ENCODE peak calls at places on chromosomes 7 and 10, in five cellular contexts. Z, M, N, L and P are unnamed samples.
A peak's percentile ranks its signal among the peaks of the same experiment; 100 is the strongest.

GRCh38 chr7:19112290-19113000 is 5.0 kb downstream of the TWIST1 start:
- DNase-seq in Z (no peak), L (no peak), M (no peak), N (no peak), P (no peak)

GRCh38 chr7:102412548-102412947 is 16.4 kb downstream of the PRKRIP1 start:
- DNase-seq in N (peak; percentile 19), M (no peak), L (no peak), Z (no peak), P (peak; percentile 52)

GRCh38 chr7:155813125-155813524 is 862 bp upstream of the SHH start:
- DNase-seq in L (no peak), N (no peak), Z (no peak), M (no peak), P (no peak)

GRCh38 chr7:123154231-123154860 is 45.4 kb downstream of the SLC13A1 start:
- DNase-seq in Z (peak; percentile 42), L (peak; percentile 93), M (peak; percentile 83), N (no peak), P (no peak)

GRCh38 chr7:104971290-104972071 is 42.5 kb upstream of the KMT2E start:
- DNase-seq in Z (no peak), L (no peak), M (peak; percentile 88), N (no peak), P (no peak)

GRCh38 chr7:1943326-1943725 is 273.2 kb downstream of the ELFN1 start:
- DNase-seq in M (no peak), L (no peak), Z (no peak), N (no peak), P (peak; percentile 68)

GRCh38 chr7:30134523-30135270 is at the start of gene MTURN:
- DNase-seq in N (peak; percentile 90), L (peak; percentile 58), M (peak; percentile 96), Z (peak; percentile 60), P (peak; percentile 90)

GRCh38 chr10:131312261-131312801 is 810 bp upstream of the TCERG1L start:
- DNase-seq in Z (no peak), N (no peak), L (no peak), M (peak; percentile 45), P (no peak)

GRCh38 chr7:105691029-105691691 is 109.9 kb upstream of the EFCAB10 start:
- DNase-seq in Z (no peak), L (peak; percentile 6), M (no peak), N (peak; percentile 27), P (peak; percentile 59)

GRCh38 chr7:46296526-46296925 is 375.5 kb upstream of the IGFBP3 start:
- DNase-seq in Z (no peak), L (no peak), M (no peak), N (no peak), P (no peak)

GRCh38 chr10:95248989-95249388 is 41.8 kb downstream of the PDLIM1 start:
- DNase-seq in Z (no peak), L (no peak), N (no peak), M (no peak), P (no peak)

GRCh38 chr10:102615361-102615760 is 28.9 kb upstream of the TRIM8 start:
- DNase-seq in Z (no peak), L (no peak), M (no peak), N (no peak), P (no peak)

GRCh38 chr7:4109481-4110110 is 572.5 kb upstream of the FOXK1 start:
- DNase-seq in M (no peak), L (no peak), Z (no peak), N (no peak), P (no peak)

GRCh38 chr10:128938488-128938887 is 528.6 kb upstream of the MGMT start:
- DNase-seq in M (no peak), Z (no peak), L (no peak), N (no peak), P (no peak)

GRCh38 chr7:18610331-18610948 is 114.9 kb downstream of the HDAC9 start:
- DNase-seq in Z (no peak), L (peak; percentile 19), N (no peak), M (peak; percentile 12), P (no peak)

GRCh38 chr7:80324032-80324431 is 187.8 kb downstream of the GNAT3 start:
- DNase-seq in Z (no peak), M (no peak), L (peak; percentile 92), N (no peak), P (no peak)

GRCh38 chr7:4270268-4270667 is 411.8 kb upstream of the FOXK1 start:
- DNase-seq in N (no peak), Z (no peak), L (no peak), M (no peak), P (no peak)